ENCODE peak calls at places on chromosomes 11 and 22, in nine cellular contexts. A, K, L, N, B, M, S, H and W are unnamed samples.

GRCh38 chr11:93564895-93565294 is 21.7 kb upstream of the SMCO4 start:
- DNase-seq in A (no peak), K (no peak), L (no peak), N (no peak), B (no peak), M (no peak), S (no peak), H (no peak), W (no peak)

GRCh38 chr22:36659762-36660509 is 43.6 kb downstream of the CACNG2 start:
- DNase-seq in A (peak), K (no peak), L (peak), N (peak), B (peak), M (peak), S (peak), H (peak), W (no peak)

GRCh38 chr11:43518407-43519165 is 159.9 kb downstream of the TTC17 start:
- DNase-seq in A (no peak), K (no peak), L (no peak), N (no peak), B (peak), M (no peak), S (peak), H (no peak), W (no peak)

GRCh38 chr22:29816539-29816938 is 21.5 kb downstream of the ASCC2 start:
- DNase-seq in A (no peak), K (no peak), L (peak), N (no peak), B (no peak), M (no peak), S (no peak), H (no peak), W (no peak)

GRCh38 chr11:25163421-25163820 is 666.6 kb downstream of the LUZP2 start:
- DNase-seq in A (no peak), K (no peak), L (peak), N (no peak), B (peak), M (no peak), S (peak), H (no peak), W (no peak)

GRCh38 chr11:40689823-40690222 is 769.6 kb downstream of the LRRC4C start:
- DNase-seq in A (no peak), K (no peak), L (no peak), N (no peak), B (no peak), M (no peak), S (no peak), H (no peak), W (no peak)

GRCh38 chr11:17257200-17257599 is 19.3 kb upstream of the NUCB2 start:
- DNase-seq in A (no peak), K (no peak), L (peak), N (no peak), B (peak), M (no peak), S (peak), H (no peak), W (no peak)

GRCh38 chr11:73961321-73961720 is 10.5 kb downstream of the DNAJB13 start:
- DNase-seq in A (no peak), K (no peak), L (no peak), N (no peak), B (no peak), M (no peak), S (no peak), H (no peak), W (no peak)

GRCh38 chr11:64074239-64074638 is 38.5 kb downstream of the FLRT1 start:
- DNase-seq in A (no peak), K (no peak), L (peak), N (peak), B (no peak), M (no peak), S (no peak), H (no peak), W (no peak)

GRCh38 chr22:27993201-27993635 is 74.2 kb upstream of the PITPNB start:
- DNase-seq in A (no peak), K (no peak), L (no peak), N (peak), B (no peak), M (peak), S (no peak), H (no peak), W (peak)

GRCh38 chr11:133950874-133951483 is 5.8 kb downstream of the IGSF9B start:
- DNase-seq in A (peak), K (no peak), L (no peak), N (no peak), B (no peak), M (no peak), S (no peak), H (no peak), W (no peak)

GRCh38 chr11:35324183-35324582 is 95.2 kb downstream of the SLC1A2 start:
- DNase-seq in A (no peak), K (no peak), L (no peak), N (no peak), B (no peak), M (no peak), S (no peak), H (no peak), W (no peak)

GRCh38 chr11:65473275-65473860 is 25.5 kb upstream of the MALAT1 start:
- DNase-seq in A (no peak), K (no peak), L (no peak), N (no peak), B (no peak), M (no peak), S (peak), H (no peak), W (no peak)
- TF ChIP-seq CTCF in A (no peak), K (no peak), L (no peak), N (no peak), B (no peak), M (no peak), S (no peak), H (no peak), W (no peak)

DNA sequence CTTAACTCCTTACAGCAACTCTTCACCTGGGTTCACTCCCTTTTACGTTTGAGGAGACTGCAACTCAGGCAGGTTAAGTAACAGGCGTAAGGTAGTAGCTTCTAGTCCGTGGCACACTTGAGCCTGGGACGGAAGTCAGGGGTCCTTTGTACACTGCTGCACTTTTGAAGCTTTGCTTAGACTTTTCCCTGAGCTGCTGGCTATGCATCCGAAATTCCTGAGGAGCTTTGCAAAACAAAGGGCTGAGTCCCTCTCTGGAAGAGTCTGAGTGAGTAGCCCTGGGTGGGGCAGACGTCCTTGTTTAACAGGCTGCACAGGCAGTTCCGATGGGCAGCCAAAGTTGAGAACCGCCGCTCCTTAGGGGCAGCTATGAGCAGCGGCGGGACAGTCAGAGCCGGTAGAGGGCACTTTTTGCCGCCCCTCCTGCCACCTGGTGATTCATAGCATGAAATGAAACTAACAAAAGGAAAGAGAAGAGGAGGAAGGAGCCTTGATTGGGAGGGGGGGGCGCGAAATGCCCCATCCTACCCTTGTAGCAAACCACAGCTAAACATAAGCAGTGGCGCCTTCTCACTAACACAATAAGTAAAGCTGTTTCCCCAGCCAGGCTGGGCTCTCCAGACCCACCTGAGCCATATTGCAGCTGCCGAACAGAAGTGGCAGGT is 1.4 kb downstream of the TMEM109 start:
- DNase-seq in A (peak), K (peak), L (peak), N (peak), B (peak), M (peak), S (peak), H (peak), W (peak)
- TF ChIP-seq CTCF in A (peak), K (peak), L (peak), N (peak), B (peak), M (no peak), S (peak), H (peak), W (peak)

GRCh38 chr11:61007383-61007970 is 36.0 kb downstream of the CD6 start:
- DNase-seq in A (peak), K (peak), L (no peak), N (peak), B (no peak), M (no peak), S (no peak), H (no peak), W (no peak)
- TF ChIP-seq CTCF in A (no peak), K (no peak), L (no peak), N (no peak), B (no peak), M (no peak), S (no peak), H (no peak), W (no peak)

GRCh38 chr11:70066628-70067027 is 11.5 kb upstream of the ANO1 start:
- DNase-seq in A (no peak), K (no peak), L (no peak), N (no peak), B (no peak), M (peak), S (no peak), H (no peak), W (no peak)
- TF ChIP-seq CTCF in A (no peak), K (no peak), L (no peak), N (no peak), B (no peak), M (no peak), S (no peak), H (no peak), W (no peak)

DNA sequence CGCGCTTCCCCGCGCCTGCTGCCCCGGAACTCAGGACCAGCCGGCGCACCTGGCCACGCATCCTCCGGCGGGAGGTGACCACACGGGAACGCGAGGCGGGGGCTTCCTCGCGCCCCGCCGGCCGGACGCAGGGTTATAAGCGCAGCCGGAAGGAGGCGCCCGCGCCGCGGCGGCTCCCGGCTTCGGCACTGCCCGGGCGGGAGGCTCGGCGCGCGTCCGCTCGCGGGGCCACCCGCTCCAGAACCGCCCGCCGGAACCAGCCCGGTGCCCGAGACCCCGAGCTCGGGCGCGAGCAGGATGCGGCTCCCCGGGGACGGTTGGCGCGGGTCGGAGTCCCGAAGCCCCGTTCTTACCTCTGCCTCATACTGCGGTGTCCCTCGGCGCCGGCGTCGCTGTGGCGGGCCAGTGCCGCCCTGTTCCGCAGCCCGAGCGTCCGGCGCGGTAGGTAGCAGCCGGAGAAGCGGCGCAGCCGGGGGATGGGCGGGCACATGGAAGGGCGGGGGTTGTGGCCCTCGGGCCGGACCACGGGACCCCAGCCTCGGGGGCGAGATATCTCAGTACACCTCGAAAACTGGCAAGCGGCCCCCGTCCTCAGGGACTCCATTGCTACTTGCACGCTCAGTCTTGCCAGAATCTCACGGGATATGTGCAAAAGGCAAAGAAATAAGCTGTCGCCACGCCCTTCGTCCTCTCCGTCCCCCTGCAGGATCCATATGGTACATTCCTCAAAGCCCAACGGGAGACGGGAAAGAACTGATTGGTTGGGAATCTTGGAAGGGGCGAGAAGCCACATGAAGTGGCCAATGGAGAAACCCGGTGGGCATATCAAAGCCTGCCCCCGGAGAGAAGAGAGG is 23.1 kb downstream of the MICAL3 start:
- DNase-seq in A (peak), K (peak), L (peak), N (peak), B (peak), M (peak), S (peak), H (peak), W (peak)
- TF ChIP-seq CTCF in A (peak), K (peak), L (peak), N (peak), B (peak), M (no peak), S (peak), H (peak), W (peak)

GRCh38 chr11:110918351-110918750 is 206.1 kb upstream of the ARHGAP20 start:
- DNase-seq in A (no peak), K (no peak), L (no peak), N (no peak), B (no peak), M (no peak), S (no peak), H (no peak), W (no peak)
- TF ChIP-seq CTCF in A (no peak), K (no peak), L (no peak), N (no peak), B (no peak), M (no peak), S (no peak), H (no peak), W (no peak)

GRCh38 chr11:102807921-102808320 is 10.0 kb upstream of the MMP1 start:
- DNase-seq in A (no peak), K (no peak), L (no peak), N (peak), B (peak), M (no peak), S (peak), H (no peak), W (no peak)
- TF ChIP-seq CTCF in A (peak), K (peak), L (peak), N (no peak), B (peak), M (no peak), S (peak), H (no peak), W (no peak)

GRCh38 chr11:96122601-96123044 is 198.7 kb upstream of the MTMR2 start:
- DNase-seq in A (no peak), K (no peak), L (no peak), N (no peak), B (no peak), M (no peak), S (peak), H (no peak), W (no peak)
- TF ChIP-seq CTCF in A (no peak), K (no peak), L (no peak), N (no peak), B (no peak), M (no peak), S (no peak), H (no peak), W (no peak)

DNA sequence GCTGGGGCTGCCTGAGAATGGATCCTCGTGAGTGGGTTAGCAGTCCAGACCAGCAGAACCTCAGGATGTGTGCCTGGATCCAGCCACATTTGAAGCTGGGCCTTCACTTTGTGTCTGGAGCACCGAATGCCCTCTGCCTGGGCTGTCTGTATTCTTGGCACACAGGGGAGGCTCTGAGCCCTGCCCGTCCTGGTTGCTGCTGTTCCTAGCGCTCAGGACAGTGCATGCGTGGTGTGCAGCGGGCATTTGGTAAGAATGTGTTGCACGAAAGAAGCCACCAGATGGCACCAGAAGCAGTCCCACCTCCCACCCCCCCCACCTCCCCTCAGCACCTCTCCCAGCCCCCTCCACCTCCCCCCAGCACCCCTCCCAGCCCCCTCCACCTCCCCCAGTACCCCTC is 4.1 kb upstream of the MAPK11 start:
- DNase-seq in A (peak), K (peak), L (peak), N (no peak), B (peak), M (no peak), S (peak), H (peak), W (peak)
- TF ChIP-seq CTCF in A (peak), K (peak), L (peak), N (peak), B (peak), M (no peak), S (peak), H (peak), W (peak)